ENCODE peak calls at places on chromosome 1, in nine cellular contexts. F is CD8-positive, alpha-beta memory T cell; A is H4; J is GDM1; W is NB4; X is heart left ventricle; N is activated CD4-positive, alpha-beta T cell treated with anti-CD3 and anti-CD28 coated beads for 24 hours; I is stimulated activated CD8-positive, alpha-beta memory T cell treated with anti-CD3 and anti-CD28 coated beads, Interleukin-15, amount 100 ng/mL, for 24 hours; S is HFFc6. Q is an unnamed sample.

GRCh38 chr1:158124034-158124433 is 56.7 kb upstream of the CD1D start:
- DNase-seq in J (no peak), A (no peak), I (no peak), F (no peak), N (no peak), S (no peak), X (no peak), W (no peak), Q (no peak)

GRCh38 chr1:62810420-62811274 is 26.7 kb downstream of the ATG4C start:
- DNase-seq in F (no peak), X (no peak), S (no peak), I (no peak), A (no peak), W (peak), N (no peak), J (no peak), Q (no peak)

GRCh38 chr1:101112051-101112770 is 86.6 kb upstream of the DPH5 start:
- DNase-seq in W (no peak), J (peak), A (no peak), I (no peak), F (peak), N (peak), S (no peak), X (peak), Q (peak)

GRCh38 chr1:51293898-51294515 is 36.4 kb downstream of the TTC39A start:
- DNase-seq in I (no peak), S (no peak), F (no peak), W (no peak), A (no peak), J (no peak), N (no peak), X (no peak), Q (no peak)

GRCh38 chr1:226679853-226680516 is 59.1 kb downstream of the ITPKB start:
- DNase-seq in S (peak), X (peak), F (peak), W (peak), N (peak), I (peak), J (peak), A (no peak), Q (peak)

GRCh38 chr1:172775598-172776570 is 117.0 kb downstream of the FASLG start:
- DNase-seq in J (no peak), W (no peak), N (no peak), I (no peak), F (no peak), A (no peak), X (no peak), S (no peak), Q (no peak)

GRCh38 chr1:2416403-2416802 is 4.0 kb upstream of the PEX10 start:
- DNase-seq in W (no peak), N (no peak), X (peak), J (no peak), F (peak), S (no peak), A (no peak), I (no peak), Q (no peak)

GRCh38 chr1:200075938-200076546 is 48.5 kb downstream of the NR5A2 start:
- DNase-seq in X (no peak), I (no peak), N (no peak), S (peak), W (peak), J (no peak), F (no peak), A (peak), Q (no peak)

GRCh38 chr1:6272476-6273270 is 11.8 kb upstream of the GPR153 start:
- DNase-seq in N (no peak), X (no peak), J (no peak), S (no peak), W (no peak), F (no peak), I (no peak), A (no peak), Q (no peak)

GRCh38 chr1:17837631-17838030 is 82.5 kb downstream of the ACTL8 start:
- DNase-seq in N (no peak), S (no peak), W (no peak), J (no peak), F (no peak), I (no peak), X (no peak), A (no peak), Q (no peak)

GRCh38 chr1:226799634-226800281 is 60.7 kb upstream of the ITPKB start:
- DNase-seq in W (no peak), A (no peak), X (no peak), J (no peak), N (no peak), S (no peak), F (no peak), I (no peak), Q (no peak)

GRCh38 chr1:10402729-10403274 is 3.9 kb downstream of the PGD start:
- DNase-seq in J (no peak), X (no peak), S (peak), N (no peak), W (no peak), F (no peak), A (peak), I (no peak), Q (no peak)

GRCh38 chr1:236301958-236302335 is 20.2 kb upstream of the ERO1B start:
- DNase-seq in F (no peak), I (no peak), J (no peak), X (no peak), A (no peak), W (no peak), N (no peak), S (no peak), Q (no peak)

GRCh38 chr1:60950431-60951068 is 131.8 kb upstream of the NFIA start:
- DNase-seq in F (no peak), N (no peak), X (no peak), I (no peak), S (no peak), J (no peak), W (no peak), A (no peak), Q (peak)

GRCh38 chr1:12056331-12056841 is 6.7 kb upstream of the TNFRSF8 start:
- DNase-seq in S (no peak), W (no peak), I (no peak), X (no peak), N (no peak), J (no peak), F (no peak), A (no peak), Q (no peak)

GRCh38 chr1:36693652-36694051 is 210.9 kb upstream of the CSF3R start:
- DNase-seq in I (no peak), A (no peak), J (no peak), X (no peak), F (no peak), S (no peak), N (no peak), W (no peak), Q (no peak)

GRCh38 chr1:145720556-145720877 is 1.2 kb downstream of the CD160 start:
- DNase-seq in J (no peak), A (peak), N (no peak), F (no peak), I (no peak), X (no peak), W (no peak), S (peak), Q (no peak)

GRCh38 chr1:71719330-71719729 is 563.0 kb downstream of the NEGR1 start:
- DNase-seq in J (no peak), F (no peak), W (no peak), S (no peak), I (no peak), N (no peak), A (no peak), X (no peak), Q (no peak)

GRCh38 chr1:100538935-100539835 is 1.2 kb downstream of the GPR88 start:
- DNase-seq in S (no peak), I (peak), X (peak), A (no peak), W (peak), N (peak), J (no peak), F (peak), Q (peak)

GRCh38 chr1:62068978-62069377 is 125.7 kb upstream of the L1TD1 start:
- DNase-seq in F (no peak), W (no peak), X (no peak), S (no peak), J (no peak), A (no peak), N (no peak), I (no peak), Q (no peak)

GRCh38 chr1:243943671-243944428 is 93.8 kb upstream of the AKT3 start:
- DNase-seq in F (no peak), N (no peak), X (no peak), A (no peak), W (no peak), S (no peak), J (no peak), I (no peak), Q (no peak)

GRCh38 chr1:213976665-213977485 is 10.9 kb upstream of the PROX1 start:
- DNase-seq in J (no peak), I (no peak), S (no peak), N (no peak), F (no peak), W (no peak), X (no peak), A (no peak), Q (no peak)

GRCh38 chr1:162372159-162373071 is 4.2 kb downstream of the SPATA46 start:
- DNase-seq in S (no peak), J (no peak), A (no peak), N (no peak), W (no peak), I (no peak), X (no peak), F (no peak), Q (no peak)

GRCh38 chr1:201624741-201625646 is 86.1 kb downstream of the NAV1 start:
- DNase-seq in J (no peak), F (no peak), W (no peak), I (no peak), S (peak), A (no peak), N (no peak), X (no peak), Q (no peak)

GRCh38 chr1:19988269-19989006 is 9.0 kb upstream of the PLA2G2A start:
- DNase-seq in X (no peak), W (no peak), I (no peak), S (no peak), A (peak), J (no peak), F (no peak), N (no peak), Q (no peak)

GRCh38 chr1:45355683-45356082 is 15.4 kb upstream of the MUTYH start:
- DNase-seq in N (no peak), W (no peak), X (no peak), S (no peak), A (no peak), F (no peak), I (no peak), J (no peak), Q (no peak)

GRCh38 chr1:22832414-22832786 is 121.8 kb downstream of the EPHB2 start:
- DNase-seq in X (no peak), I (no peak), F (no peak), S (peak), N (no peak), W (no peak), J (no peak), A (peak), Q (no peak)

GRCh38 chr1:160910351-160910750 is 25.4 kb upstream of the ITLN1 start:
- DNase-seq in W (no peak), S (no peak), F (no peak), J (no peak), X (no peak), N (no peak), I (no peak), A (no peak), Q (no peak)

GRCh38 chr1:182888736-182889531 is 49.8 kb downstream of the DHX9 start:
- DNase-seq in W (peak), N (no peak), X (no peak), A (no peak), F (no peak), S (peak), J (no peak), I (no peak), Q (no peak)

GRCh38 chr1:230158422-230159291 is 91.6 kb downstream of the GALNT2 start:
- DNase-seq in N (no peak), A (no peak), S (no peak), I (no peak), W (no peak), J (no peak), X (no peak), F (no peak), Q (no peak)

GRCh38 chr1:58436615-58437297 is 109.8 kb downstream of the OMA1 start:
- DNase-seq in J (no peak), W (no peak), F (no peak), X (no peak), S (no peak), I (no peak), A (no peak), N (no peak), Q (no peak)

GRCh38 chr1:205449750-205450443 is 5.9 kb downstream of the BLACAT1 start:
- DNase-seq in X (no peak), I (no peak), A (peak), N (no peak), S (no peak), F (no peak), J (no peak), W (peak), Q (no peak)

GRCh38 chr1:208047975-208048374 is 137.1 kb upstream of the CD34 start:
- DNase-seq in W (no peak), J (no peak), A (no peak), F (no peak), X (no peak), N (no peak), I (no peak), S (no peak), Q (peak)

GRCh38 chr1:20076695-20077461 is 6.9 kb downstream of the PLA2G5 start:
- DNase-seq in S (no peak), N (no peak), F (no peak), I (no peak), A (no peak), W (no peak), J (no peak), X (no peak), Q (no peak)

GRCh38 chr1:59079434-59080135 is 217.3 kb upstream of the FGGY start:
- DNase-seq in W (no peak), N (no peak), X (no peak), S (no peak), A (no peak), J (no peak), F (no peak), I (no peak), Q (no peak)

GRCh38 chr1:227545361-227545760 is 18.0 kb upstream of the ZNF678 start:
- DNase-seq in I (no peak), S (no peak), X (no peak), N (no peak), J (no peak), A (no peak), F (no peak), W (no peak), Q (no peak)